ENCODE peak calls at places on chromosome 20, in six cellular contexts. Q is SK-N-SH, I is A549, H is HCT116, X is HepG2, S is K562. Z is an unnamed sample.

GRCh38 chr20:14067631-14068030 is 72.3 kb downstream of the MACROD2 start:
- DNase-seq in Q (no peak), I (peak), H (no peak), X (no peak), S (no peak), Z (no peak)

GRCh38 chr20:47774081-47774777 is 11.1 kb downstream of the SULF2 start:
- DNase-seq in Q (peak), I (no peak), H (no peak), X (no peak), S (no peak), Z (no peak)

GRCh38 chr20:49909499-49910339 is 5.6 kb downstream of the SPATA2 start:
- DNase-seq in Q (no peak), I (no peak), H (no peak), X (peak), S (peak), Z (no peak)

GRCh38 chr20:61391812-61392520 is 139.9 kb downstream of the CDH4 start:
- DNase-seq in Q (no peak), I (no peak), H (no peak), X (no peak), S (no peak), Z (no peak)

GRCh38 chr20:24684954-24685691 is 215.7 kb downstream of the SYNDIG1 start:
- DNase-seq in Q (no peak), I (no peak), H (no peak), X (no peak), S (no peak), Z (no peak)

GRCh38 chr20:21353236-21353635 is 44.1 kb downstream of the NKX2-4 start:
- DNase-seq in Q (no peak), I (no peak), H (no peak), X (no peak), S (no peak), Z (no peak)

GRCh38 chr20:17835941-17836861 is 132.4 kb downstream of the SNX5 start:
- DNase-seq in Q (no peak), I (peak), H (no peak), X (no peak), S (no peak), Z (no peak)

GRCh38 chr20:61437280-61438206 is 185.5 kb downstream of the CDH4 start:
- DNase-seq in Q (no peak), I (no peak), H (no peak), X (no peak), S (no peak), Z (no peak)

GRCh38 chr20:38085031-38085430 is 51.5 kb downstream of the RPRD1B start:
- DNase-seq in Q (no peak), I (no peak), H (no peak), X (no peak), S (no peak), Z (no peak)

GRCh38 chr20:33658510-33658909 is 3.6 kb upstream of the C20orf144 start:
- DNase-seq in Q (peak), I (no peak), H (no peak), X (no peak), S (no peak), Z (no peak)

GRCh38 chr20:64035933-64036345 is at the start of gene C20orf204:
- DNase-seq in Q (no peak), I (no peak), H (no peak), X (peak), S (peak), Z (no peak)

GRCh38 chr20:49795125-49795424 is 17.6 kb upstream of the SLC9A8 start:
- DNase-seq in Q (no peak), I (no peak), H (no peak), X (no peak), S (no peak), Z (no peak)

GRCh38 chr20:37575884-37576283 is 48.2 kb upstream of the BLCAP start:
- DNase-seq in Q (no peak), I (no peak), H (no peak), X (no peak), S (no peak), Z (peak)

GRCh38 chr20:64226686-64227576 is 28.6 kb upstream of the PCMTD2 start:
- DNase-seq in Q (no peak), I (no peak), H (no peak), X (no peak), S (no peak), Z (no peak)

GRCh38 chr20:53748176-53748575 is 154.5 kb upstream of the ZNF217 start:
- DNase-seq in Q (no peak), I (no peak), H (no peak), X (no peak), S (no peak), Z (no peak)

GRCh38 chr20:38790210-38791053 is 15.1 kb upstream of the PPP1R16B start:
- DNase-seq in Q (peak), I (peak), H (peak), X (peak), S (peak), Z (no peak)

GRCh38 chr20:16816192-16816591 is 68.0 kb downstream of the OTOR start:
- DNase-seq in Q (no peak), I (no peak), H (no peak), X (no peak), S (no peak), Z (no peak)

GRCh38 chr20:16824664-16825063 is 76.5 kb downstream of the OTOR start:
- DNase-seq in Q (no peak), I (no peak), H (no peak), X (no peak), S (no peak), Z (no peak)

GRCh38 chr20:16819483-16819882 is 71.3 kb downstream of the OTOR start:
- DNase-seq in Q (no peak), I (no peak), H (no peak), X (no peak), S (no peak), Z (no peak)

DNA sequence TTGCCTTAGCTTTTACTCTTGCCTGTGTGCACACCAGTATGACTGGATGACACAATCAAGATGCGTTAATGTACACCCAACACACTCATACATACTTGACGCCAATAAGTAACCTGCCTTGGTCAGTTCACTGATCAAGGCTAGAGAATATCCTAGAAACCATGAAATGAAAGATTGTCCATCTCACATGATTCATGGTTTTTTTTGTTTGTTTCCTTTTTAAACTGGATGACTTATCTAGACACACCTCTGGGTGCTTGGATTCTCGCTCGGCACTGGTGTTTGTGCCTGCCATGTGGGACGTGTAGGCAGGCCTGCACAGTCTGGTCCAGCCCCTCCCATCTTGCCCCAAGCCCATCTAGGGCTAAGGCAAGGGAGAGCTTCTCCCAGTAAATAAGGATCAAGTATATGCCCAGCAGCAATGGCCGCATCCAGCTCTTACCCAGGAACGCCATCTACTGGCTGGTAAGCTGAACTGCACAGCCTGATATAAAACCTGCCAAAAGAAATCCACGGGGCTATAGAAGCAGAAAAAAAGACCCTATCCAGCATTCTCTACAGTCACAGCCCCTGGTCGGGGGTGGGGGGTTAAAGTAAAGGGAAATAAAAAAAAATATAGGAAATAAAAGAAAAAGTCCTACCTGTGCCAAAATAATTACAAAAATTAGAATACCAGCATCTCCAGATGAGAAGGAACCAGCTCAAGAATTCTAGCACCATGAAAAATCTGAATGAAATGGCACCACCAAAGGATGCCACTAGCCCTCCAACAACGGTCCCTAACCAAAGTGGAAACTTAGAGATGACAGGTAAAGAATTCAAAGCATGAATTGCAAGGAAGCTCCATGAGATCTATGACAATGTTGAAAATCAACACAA is 73.3 kb downstream of the OTOR start:
- DNase-seq in Q (peak), I (peak), H (peak), X (peak), S (peak), Z (no peak)
- TF ChIP-seq REST in Q (no peak), I (no peak), H (no peak), X (no peak), S (no peak), Z (no peak)

GRCh38 chr20:58102744-58103516 is 125.5 kb downstream of the ANKRD60 start:
- DNase-seq in Q (no peak), I (no peak), H (no peak), X (no peak), S (no peak), Z (no peak)
- TF ChIP-seq RAD21 in Q (no peak), I (no peak), H (no peak), X (no peak), S (no peak), Z (no peak)

GRCh38 chr20:42961771-42962170 is 227.9 kb downstream of the PTPRT start:
- DNase-seq in Q (no peak), I (no peak), H (no peak), X (no peak), S (no peak), Z (no peak)
- TF ChIP-seq REST in Q (no peak), I (no peak), H (no peak), X (no peak), S (no peak), Z (no peak)

GRCh38 chr20:32249030-32249738 is 28.3 kb upstream of the KIF3B start:
- DNase-seq in Q (no peak), I (no peak), H (no peak), X (no peak), S (no peak), Z (no peak)
- TF ChIP-seq RAD21 in Q (no peak), I (no peak), H (no peak), X (no peak), S (no peak), Z (no peak)